ENCODE peak calls at places on chromosomes 5 and 9, in five cellular contexts. X is cardiac muscle cell, S is fibroblast of lung, Q is NCI-H69, J is T-helper 1 cell. P is an unnamed sample.

GRCh38 chr5:149586708-149587318 is 5.5 kb downstream of the ARHGEF37 start:
- DNase-seq in X (no peak), S (no peak), Q (no peak), J (no peak), P (no peak)

GRCh38 chr9:27535701-27536118 is 6.1 kb upstream of the MOB3B start:
- DNase-seq in X (no peak), S (no peak), Q (peak; percentile 21), J (no peak), P (peak; percentile 11)

GRCh38 chr5:15615859-15616258 is 115.9 kb downstream of the FBXL7 start:
- DNase-seq in X (no peak), S (peak; percentile 60), Q (no peak), J (no peak), P (no peak)

GRCh38 chr5:111394580-111394979 is 117.8 kb downstream of the STARD4 start:
- DNase-seq in X (peak; percentile 83), S (peak; percentile 73), Q (no peak), J (no peak), P (no peak)

GRCh38 chr9:114722363-114722695 is 40.3 kb upstream of the TEX48 start:
- DNase-seq in X (no peak), S (peak; percentile 23), Q (peak; percentile 53), J (no peak), P (no peak)

GRCh38 chr5:82339744-82340143 is 61.6 kb upstream of the RPS23 start:
- DNase-seq in X (no peak), S (no peak), Q (no peak), J (no peak), P (no peak)

GRCh38 chr5:135398855-135399837 is at the start of gene MACROH2A1:
- DNase-seq in X (peak; percentile 89), S (peak; percentile 83), Q (peak; percentile 95), J (peak; percentile 59), P (peak; percentile 73)

GRCh38 chr5:7274180-7274579 is 121.8 kb upstream of the ADCY2 start:
- DNase-seq in X (no peak), S (no peak), Q (no peak), J (no peak), P (no peak)

GRCh38 chr5:54615381-54615780 is 97.8 kb downstream of the SNX18 start:
- DNase-seq in X (no peak), S (no peak), Q (no peak), J (no peak), P (no peak)

GRCh38 chr5:151615431-151615830 is 24.3 kb upstream of the FAT2 start:
- DNase-seq in X (no peak), S (peak; percentile 28), Q (no peak), J (no peak), P (no peak)

GRCh38 chr9:80369641-80370040 is 797.9 kb downstream of the TLE4 start:
- DNase-seq in X (peak; percentile 4), S (no peak), Q (no peak), J (no peak), P (no peak)

GRCh38 chr5:28542968-28543367 is 1504.6 kb upstream of the CDH9 start:
- DNase-seq in X (peak; percentile 84), S (peak; percentile 98), Q (no peak), J (no peak), P (no peak)

GRCh38 chr9:38046669-38047300 is 22.2 kb downstream of the SHB start:
- DNase-seq in X (peak; percentile 63), S (peak; percentile 89), Q (no peak), J (no peak), P (no peak)

GRCh38 chr5:28390341-28390740 is 1352.0 kb upstream of the CDH9 start:
- DNase-seq in X (no peak), S (no peak), Q (no peak), J (no peak), P (no peak)

GRCh38 chr9:23938908-23939307 is 112.9 kb upstream of the ELAVL2 start:
- DNase-seq in X (no peak), S (no peak), Q (peak; percentile 84), J (no peak), P (no peak)

GRCh38 chr9:109444771-109445320 is 53.3 kb downstream of the PTPN3 start:
- DNase-seq in X (no peak), S (no peak), Q (no peak), J (no peak), P (no peak)

GRCh38 chr9:125343518-125344284 is 82.1 kb downstream of the GAPVD1 start:
- DNase-seq in X (peak; percentile 69), S (peak; percentile 72), Q (peak; percentile 94), J (no peak), P (no peak)

GRCh38 chr9:135559606-135560005 is 1.9 kb upstream of the PAEP start:
- DNase-seq in X (peak; percentile 39), S (no peak), Q (no peak), J (no peak), P (no peak)

GRCh38 chr9:115291841-115292240 is 173.9 kb upstream of the TNC start:
- DNase-seq in X (no peak), S (peak; percentile 87), Q (no peak), J (no peak), P (no peak)

GRCh38 chr9:110356639-110357038 is 19.0 kb upstream of the TXNDC8 start:
- DNase-seq in X (no peak), S (no peak), Q (no peak), J (no peak), P (no peak)

GRCh38 chr5:42598311-42598710 is 158.3 kb upstream of the CCDC152 start:
- DNase-seq in X (no peak), S (no peak), Q (no peak), J (no peak), P (no peak)

P was measured in memory B cell.